ENCODE peak calls at places on chromosome 5, in ten cellular contexts. X is A172; V is stimulated activated CD4-positive, alpha-beta T cell treated with anti-CD3 and anti-CD28 coated beads, Interleukin-12 subunit alpha, Interleukin-12 subunit beta, amount 100 ng/mL, for 4 hours; R is endodermal cell; P is NCI-H2029; K is KG1; W is T-helper 1 cell; S is neuronal stem cell; B is MV-4-11; N is T1000. E is an unnamed sample.

GRCh38 chr5:439181-439580 is 3.8 kb upstream of the EXOC3 start:
- DNase-seq in X (no peak), V (no peak), R (peak), P (no peak), K (no peak), W (no peak), S (no peak), B (no peak), N (no peak), E (no peak)

GRCh38 chr5:116130471-116130870 is 45.6 kb downstream of the COMMD10 start:
- DNase-seq in X (peak), V (no peak), R (no peak), P (no peak), K (no peak), W (no peak), S (no peak), B (no peak), N (no peak), E (no peak)

GRCh38 chr5:10372726-10373709 is 19.5 kb downstream of the MARCHF6 start:
- DNase-seq in X (no peak), V (no peak), R (no peak), P (no peak), K (no peak), W (no peak), S (no peak), B (no peak), N (no peak), E (no peak)

GRCh38 chr5:132417010-132417439 is 47.5 kb downstream of the SLC22A5 start:
- DNase-seq in X (no peak), V (no peak), R (no peak), P (no peak), K (no peak), W (no peak), S (no peak), B (peak), N (no peak), E (peak)

GRCh38 chr5:142143878-142144277 is 35.3 kb downstream of the NDFIP1 start:
- DNase-seq in X (peak), V (no peak), R (no peak), P (no peak), K (no peak), W (no peak), S (no peak), B (peak), N (no peak), E (no peak)

GRCh38 chr5:125883223-125883622 is 540.0 kb upstream of the GRAMD2B start:
- DNase-seq in X (no peak), V (no peak), R (no peak), P (no peak), K (no peak), W (no peak), S (no peak), B (no peak), N (no peak), E (no peak)

GRCh38 chr5:147956842-147957223 is 50.5 kb upstream of the C5orf46 start:
- DNase-seq in X (no peak), V (no peak), R (no peak), P (no peak), K (no peak), W (no peak), S (no peak), B (no peak), N (no peak), E (no peak)

GRCh38 chr5:16721151-16722102 is 104.6 kb upstream of the RETREG1 start:
- DNase-seq in X (no peak), V (no peak), R (peak), P (no peak), K (no peak), W (no peak), S (no peak), B (no peak), N (no peak), E (no peak)

GRCh38 chr5:103355590-103355989 is 97.0 kb downstream of the MACIR start:
- DNase-seq in X (no peak), V (no peak), R (no peak), P (no peak), K (no peak), W (no peak), S (no peak), B (no peak), N (no peak), E (no peak)

GRCh38 chr5:142323480-142324376 is 1.1 kb downstream of the SPRY4 start:
- DNase-seq in X (peak), V (no peak), R (peak), P (no peak), K (no peak), W (no peak), S (peak), B (no peak), N (no peak), E (no peak)

GRCh38 chr5:139696894-139697658 is 48.9 kb downstream of the CXXC5 start:
- DNase-seq in X (peak), V (peak), R (peak), P (no peak), K (no peak), W (no peak), S (no peak), B (no peak), N (peak), E (peak)

GRCh38 chr5:83118471-83118870 is 41.1 kb downstream of the XRCC4 start:
- DNase-seq in X (no peak), V (no peak), R (no peak), P (no peak), K (no peak), W (no peak), S (no peak), B (no peak), N (no peak), E (no peak)

GRCh38 chr5:32462618-32463017 is 18.1 kb upstream of the ZFR start:
- DNase-seq in X (peak), V (peak), R (no peak), P (no peak), K (no peak), W (no peak), S (no peak), B (peak), N (peak), E (peak)

GRCh38 chr5:41707853-41708603 is 162.2 kb downstream of the OXCT1 start:
- DNase-seq in X (peak), V (no peak), R (peak), P (no peak), K (no peak), W (no peak), S (peak), B (peak), N (no peak), E (no peak)

GRCh38 chr5:39207628-39208027 is 11.7 kb downstream of the FYB1 start:
- DNase-seq in X (no peak), V (no peak), R (no peak), P (no peak), K (no peak), W (no peak), S (no peak), B (no peak), N (no peak), E (no peak)